ENCODE peak calls at places on chromosomes 3 and 15, in ten cellular contexts. One of them, this sample, is unnamed.

GRCh38 chr3:52046186-52046913 is 10.0 kb downstream of the DUSP7 start:
- DNase-seq in adrenal gland: peak; percentile 73
- DNase-seq in EL: peak; percentile 99
- DNase-seq in activated T-helper 9 cell treated with anti-CD3 and anti-CD28 coated beads, Interleukin-2, amount 50 U/mL, for 16 hours: no peak
- DNase-seq in Right ventricle myocardium superior: no peak
- DNase-seq in lower lobe of right lung: no peak
- DNase-seq in activated CD8-positive, alpha-beta memory T cell treated with anti-CD3 and anti-CD28 coated beads for 48 hours: no peak
- DNase-seq in AG04450: peak; percentile 87
- DNase-seq in DMS153: no peak
- DNase-seq in ovary: no peak
- DNase-seq in this sample: peak; percentile 29

GRCh38 chr3:149967067-149967685 is 3.5 kb downstream of the PFN2 start:
- DNase-seq in ovary: no peak
- DNase-seq in DMS153: peak; percentile 51
- DNase-seq in activated CD8-positive, alpha-beta memory T cell treated with anti-CD3 and anti-CD28 coated beads for 48 hours: no peak
- DNase-seq in Right ventricle myocardium superior: no peak
- DNase-seq in AG04450: no peak
- DNase-seq in adrenal gland: no peak
- DNase-seq in EL: peak; percentile 62
- DNase-seq in activated T-helper 9 cell treated with anti-CD3 and anti-CD28 coated beads, Interleukin-2, amount 50 U/mL, for 16 hours: no peak
- DNase-seq in lower lobe of right lung: no peak
- DNase-seq in this sample: no peak

GRCh38 chr3:168620854-168621253 is 525.1 kb upstream of the GOLIM4 start:
- DNase-seq in activated T-helper 9 cell treated with anti-CD3 and anti-CD28 coated beads, Interleukin-2, amount 50 U/mL, for 16 hours: no peak
- DNase-seq in lower lobe of right lung: no peak
- DNase-seq in AG04450: no peak
- DNase-seq in Right ventricle myocardium superior: no peak
- DNase-seq in adrenal gland: peak; percentile 3
- DNase-seq in ovary: no peak
- DNase-seq in activated CD8-positive, alpha-beta memory T cell treated with anti-CD3 and anti-CD28 coated beads for 48 hours: no peak
- DNase-seq in DMS153: no peak
- DNase-seq in EL: peak; percentile 18
- DNase-seq in this sample: no peak

GRCh38 chr3:118984699-118985098 is 49.9 kb downstream of the IGSF11 start:
- DNase-seq in lower lobe of right lung: no peak
- DNase-seq in EL: no peak
- DNase-seq in AG04450: no peak
- DNase-seq in activated T-helper 9 cell treated with anti-CD3 and anti-CD28 coated beads, Interleukin-2, amount 50 U/mL, for 16 hours: no peak
- DNase-seq in ovary: no peak
- DNase-seq in activated CD8-positive, alpha-beta memory T cell treated with anti-CD3 and anti-CD28 coated beads for 48 hours: no peak
- DNase-seq in Right ventricle myocardium superior: no peak
- DNase-seq in DMS153: no peak
- DNase-seq in adrenal gland: no peak
- DNase-seq in this sample: no peak

GRCh38 chr15:74626752-74627692 is 11.4 kb downstream of the CLK3 start:
- DNase-seq in AG04450: no peak
- DNase-seq in activated CD8-positive, alpha-beta memory T cell treated with anti-CD3 and anti-CD28 coated beads for 48 hours: no peak
- DNase-seq in activated T-helper 9 cell treated with anti-CD3 and anti-CD28 coated beads, Interleukin-2, amount 50 U/mL, for 16 hours: no peak
- DNase-seq in EL: no peak
- DNase-seq in adrenal gland: no peak
- DNase-seq in DMS153: no peak
- DNase-seq in Right ventricle myocardium superior: no peak
- DNase-seq in ovary: no peak
- DNase-seq in lower lobe of right lung: no peak
- DNase-seq in this sample: no peak

GRCh38 chr15:64740361-64741170 is 34.8 kb downstream of the RBPMS2 start:
- DNase-seq in DMS153: no peak
- DNase-seq in AG04450: no peak
- DNase-seq in activated CD8-positive, alpha-beta memory T cell treated with anti-CD3 and anti-CD28 coated beads for 48 hours: no peak
- DNase-seq in adrenal gland: no peak
- DNase-seq in EL: peak; percentile 49
- DNase-seq in lower lobe of right lung: peak; percentile 77
- DNase-seq in activated T-helper 9 cell treated with anti-CD3 and anti-CD28 coated beads, Interleukin-2, amount 50 U/mL, for 16 hours: no peak
- DNase-seq in Right ventricle myocardium superior: peak; percentile 83
- DNase-seq in ovary: no peak
- DNase-seq in this sample: peak; percentile 67

GRCh38 chr3:164897335-164897734 is 181.0 kb downstream of the SI start:
- DNase-seq in adrenal gland: no peak
- DNase-seq in activated T-helper 9 cell treated with anti-CD3 and anti-CD28 coated beads, Interleukin-2, amount 50 U/mL, for 16 hours: no peak
- DNase-seq in AG04450: no peak
- DNase-seq in activated CD8-positive, alpha-beta memory T cell treated with anti-CD3 and anti-CD28 coated beads for 48 hours: no peak
- DNase-seq in ovary: no peak
- DNase-seq in EL: no peak
- DNase-seq in Right ventricle myocardium superior: no peak
- DNase-seq in lower lobe of right lung: no peak
- DNase-seq in DMS153: peak; percentile 60
- DNase-seq in this sample: no peak

GRCh38 chr15:56052389-56053045 is 59.1 kb upstream of the NEDD4 start:
- DNase-seq in ovary: no peak
- DNase-seq in adrenal gland: no peak
- DNase-seq in DMS153: no peak
- DNase-seq in Right ventricle myocardium superior: no peak
- DNase-seq in AG04450: no peak
- DNase-seq in activated CD8-positive, alpha-beta memory T cell treated with anti-CD3 and anti-CD28 coated beads for 48 hours: no peak
- DNase-seq in EL: peak; percentile 57
- DNase-seq in activated T-helper 9 cell treated with anti-CD3 and anti-CD28 coated beads, Interleukin-2, amount 50 U/mL, for 16 hours: no peak
- DNase-seq in lower lobe of right lung: no peak
- DNase-seq in this sample: no peak

GRCh38 chr15:33467816-33468163 is 157.0 kb downstream of the RYR3 start:
- DNase-seq in adrenal gland: no peak
- DNase-seq in EL: no peak
- DNase-seq in lower lobe of right lung: no peak
- DNase-seq in Right ventricle myocardium superior: no peak
- DNase-seq in activated CD8-positive, alpha-beta memory T cell treated with anti-CD3 and anti-CD28 coated beads for 48 hours: no peak
- DNase-seq in activated T-helper 9 cell treated with anti-CD3 and anti-CD28 coated beads, Interleukin-2, amount 50 U/mL, for 16 hours: no peak
- DNase-seq in ovary: no peak
- DNase-seq in DMS153: no peak
- DNase-seq in AG04450: no peak
- DNase-seq in this sample: no peak

GRCh38 chr3:16728762-16729745 is 123.8 kb upstream of the DAZL start:
- DNase-seq in lower lobe of right lung: no peak
- DNase-seq in EL: peak; percentile 83
- DNase-seq in DMS153: no peak
- DNase-seq in activated CD8-positive, alpha-beta memory T cell treated with anti-CD3 and anti-CD28 coated beads for 48 hours: no peak
- DNase-seq in adrenal gland: no peak
- DNase-seq in ovary: no peak
- DNase-seq in AG04450: peak; percentile 8
- DNase-seq in Right ventricle myocardium superior: no peak
- DNase-seq in activated T-helper 9 cell treated with anti-CD3 and anti-CD28 coated beads, Interleukin-2, amount 50 U/mL, for 16 hours: no peak
- DNase-seq in this sample: no peak

GRCh38 chr3:150202696-150203095 is 205.4 kb upstream of the TSC22D2 start:
- DNase-seq in AG04450: no peak
- DNase-seq in DMS153: no peak
- DNase-seq in activated CD8-positive, alpha-beta memory T cell treated with anti-CD3 and anti-CD28 coated beads for 48 hours: no peak
- DNase-seq in activated T-helper 9 cell treated with anti-CD3 and anti-CD28 coated beads, Interleukin-2, amount 50 U/mL, for 16 hours: no peak
- DNase-seq in EL: no peak
- DNase-seq in lower lobe of right lung: no peak
- DNase-seq in ovary: no peak
- DNase-seq in Right ventricle myocardium superior: no peak
- DNase-seq in adrenal gland: no peak
- DNase-seq in this sample: no peak

GRCh38 chr3:141441381-141442365 is 45.2 kb upstream of the RASA2 start:
- DNase-seq in AG04450: peak; percentile 67
- DNase-seq in adrenal gland: peak; percentile 83
- DNase-seq in lower lobe of right lung: peak; percentile 85
- DNase-seq in ovary: peak; percentile 60
- DNase-seq in Right ventricle myocardium superior: peak; percentile 81
- DNase-seq in activated CD8-positive, alpha-beta memory T cell treated with anti-CD3 and anti-CD28 coated beads for 48 hours: peak; percentile 43
- DNase-seq in EL: peak; percentile 75
- DNase-seq in DMS153: peak; percentile 5
- DNase-seq in activated T-helper 9 cell treated with anti-CD3 and anti-CD28 coated beads, Interleukin-2, amount 50 U/mL, for 16 hours: peak; percentile 66
- DNase-seq in this sample: peak; percentile 76

GRCh38 chr3:78112266-78112665 is 1072.4 kb downstream of the ROBO2 start:
- DNase-seq in AG04450: no peak
- DNase-seq in ovary: no peak
- DNase-seq in adrenal gland: peak; percentile 39
- DNase-seq in Right ventricle myocardium superior: no peak
- DNase-seq in lower lobe of right lung: no peak
- DNase-seq in EL: no peak
- DNase-seq in activated T-helper 9 cell treated with anti-CD3 and anti-CD28 coated beads, Interleukin-2, amount 50 U/mL, for 16 hours: no peak
- DNase-seq in activated CD8-positive, alpha-beta memory T cell treated with anti-CD3 and anti-CD28 coated beads for 48 hours: no peak
- DNase-seq in DMS153: no peak
- DNase-seq in this sample: no peak

GRCh38 chr15:90762109-90762508 is 45.0 kb downstream of the BLM start:
- DNase-seq in Right ventricle myocardium superior: peak; percentile 82
- DNase-seq in activated T-helper 9 cell treated with anti-CD3 and anti-CD28 coated beads, Interleukin-2, amount 50 U/mL, for 16 hours: no peak
- DNase-seq in AG04450: no peak
- DNase-seq in adrenal gland: peak; percentile 80
- DNase-seq in lower lobe of right lung: peak; percentile 87
- DNase-seq in DMS153: no peak
- DNase-seq in activated CD8-positive, alpha-beta memory T cell treated with anti-CD3 and anti-CD28 coated beads for 48 hours: no peak
- DNase-seq in EL: no peak
- DNase-seq in ovary: no peak
- DNase-seq in this sample: peak; percentile 57

GRCh38 chr15:76335851-76336253 is 721 bp upstream of the ISL2 start:
- DNase-seq in activated CD8-positive, alpha-beta memory T cell treated with anti-CD3 and anti-CD28 coated beads for 48 hours: no peak
- DNase-seq in activated T-helper 9 cell treated with anti-CD3 and anti-CD28 coated beads, Interleukin-2, amount 50 U/mL, for 16 hours: no peak
- DNase-seq in EL: peak; percentile 53
- DNase-seq in ovary: no peak
- DNase-seq in lower lobe of right lung: no peak
- DNase-seq in adrenal gland: no peak
- DNase-seq in DMS153: no peak
- DNase-seq in AG04450: no peak
- DNase-seq in Right ventricle myocardium superior: no peak
- DNase-seq in this sample: no peak

GRCh38 chr3:23888617-23889228 is 28.1 kb downstream of the NKIRAS1 start:
- DNase-seq in AG04450: no peak
- DNase-seq in DMS153: no peak
- DNase-seq in Right ventricle myocardium superior: no peak
- DNase-seq in EL: peak; percentile 45
- DNase-seq in lower lobe of right lung: no peak
- DNase-seq in adrenal gland: peak; percentile 19
- DNase-seq in ovary: no peak
- DNase-seq in activated CD8-positive, alpha-beta memory T cell treated with anti-CD3 and anti-CD28 coated beads for 48 hours: no peak
- DNase-seq in activated T-helper 9 cell treated with anti-CD3 and anti-CD28 coated beads, Interleukin-2, amount 50 U/mL, for 16 hours: no peak
- DNase-seq in this sample: no peak

GRCh38 chr3:13727890-13728289 is 152.0 kb downstream of the WNT7A start:
- DNase-seq in EL: no peak
- DNase-seq in adrenal gland: no peak
- DNase-seq in ovary: no peak
- DNase-seq in Right ventricle myocardium superior: no peak
- DNase-seq in DMS153: no peak
- DNase-seq in activated T-helper 9 cell treated with anti-CD3 and anti-CD28 coated beads, Interleukin-2, amount 50 U/mL, for 16 hours: no peak
- DNase-seq in lower lobe of right lung: no peak
- DNase-seq in AG04450: no peak
- DNase-seq in activated CD8-positive, alpha-beta memory T cell treated with anti-CD3 and anti-CD28 coated beads for 48 hours: no peak
- DNase-seq in this sample: no peak